ENCODE peak calls at places on chromosome 5, in eight cellular contexts. Y, R, J, V, S, Q, D and U are unnamed samples. For H3K4me1 and H3K36me3, the result is how much of the 10 kb centered on the place peaks cover.

GRCh38 chr5:115345344-115345743 is 48.9 kb upstream of the CCDC112 start:
- DNase-seq in Y (no peak), R (no peak), J (no peak), V (no peak), S (no peak), Q (no peak), D (no peak), U (no peak)

GRCh38 chr5:154501566-154501965 is 23.5 kb upstream of the HAND1 start:
- DNase-seq in Y (no peak), R (no peak), J (no peak), V (no peak), S (no peak), Q (no peak), D (no peak), U (no peak)

GRCh38 chr5:177446184-177447065 is at the start of gene PRR7:
- DNase-seq in Y (peak), R (peak), J (peak), V (peak), S (peak), Q (peak), D (no peak), U (peak)

GRCh38 chr5:93603711-93604118 is 20.7 kb downstream of the NR2F1 start:
- DNase-seq in Y (no peak), R (no peak), J (no peak), V (no peak), S (no peak), Q (no peak), D (no peak), U (no peak)

GRCh38 chr5:139577689-139578347 is 16.7 kb downstream of the UBE2D2 start:
- DNase-seq in Y (no peak), R (no peak), J (no peak), V (no peak), S (no peak), Q (no peak), D (no peak), U (no peak)

GRCh38 chr5:132473019-132473531 is 17.5 kb downstream of the IRF1 start:
- DNase-seq in Y (no peak), R (no peak), J (no peak), V (no peak), S (no peak), Q (peak), D (no peak), U (peak)

GRCh38 chr5:137825165-137825564 is 42.5 kb upstream of the MYOT start:
- DNase-seq in Y (peak), R (peak), J (no peak), V (no peak), S (no peak), Q (no peak), D (no peak), U (no peak)

GRCh38 chr5:100777680-100778281 is 125.3 kb downstream of the ST8SIA4 start:
- DNase-seq in Y (peak), R (peak), J (peak), V (no peak), S (peak), Q (no peak), D (no peak), U (no peak)

GRCh38 chr5:72282878-72283277 is 37.2 kb downstream of the MRPS27 start:
- DNase-seq in Y (peak), R (no peak), J (peak), V (no peak), S (no peak), Q (no peak), D (no peak), U (no peak)

GRCh38 chr5:137101544-137101943 is 397.6 kb downstream of the SPOCK1 start:
- DNase-seq in Y (peak), R (no peak), J (peak), V (no peak), S (no peak), Q (no peak), D (no peak), U (no peak)

GRCh38 chr5:108924457-108924961 is 176.8 kb downstream of the FER start:
- DNase-seq in Y (no peak), R (peak), J (no peak), V (no peak), S (no peak), Q (no peak), D (no peak), U (no peak)

GRCh38 chr5:163696270-163696887 is 191.0 kb downstream of the MAT2B start:
- DNase-seq in Y (peak), R (peak), J (peak), V (peak), S (peak), Q (peak), D (peak), U (peak)

GRCh38 chr5:157926953-157927352 is 68.0 kb upstream of the CLINT1 start:
- DNase-seq in Y (no peak), R (no peak), J (no peak), V (no peak), S (no peak), Q (no peak), D (peak), U (no peak)

GRCh38 chr5:140112685-140113179 is 1.2 kb upstream of the PURA start:
- DNase-seq in Y (peak), R (no peak), J (peak), V (no peak), S (no peak), Q (no peak), D (no peak), U (no peak)

GRCh38 chr5:51380603-51381207 is 2.5 kb upstream of the ISL1 start:
- DNase-seq in Y (peak), R (peak), J (peak), V (peak), S (no peak), Q (no peak), D (no peak), U (no peak)

GRCh38 chr5:72722792-72723402 is 93.6 kb upstream of the TNPO1 start:
- DNase-seq in Y (no peak), R (peak), J (no peak), V (no peak), S (peak), Q (no peak), D (no peak), U (no peak)

GRCh38 chr5:168286386-168286785 is 5.1 kb upstream of the WWC1 start:
- DNase-seq in Y (no peak), R (no peak), J (no peak), V (no peak), S (no peak), Q (no peak), D (no peak), U (no peak)

GRCh38 chr5:125140855-125141254 is 394.4 kb upstream of the ZNF608 start:
- DNase-seq in Y (peak), R (peak), J (peak), V (no peak), S (no peak), Q (no peak), D (no peak), U (no peak)

GRCh38 chr5:174844971-174845370 is 120.6 kb downstream of the MSX2 start:
- DNase-seq in Y (no peak), R (no peak), J (no peak), V (no peak), S (no peak), Q (no peak), D (no peak), U (no peak)

GRCh38 chr5:158200624-158201023 is 341.7 kb upstream of the CLINT1 start:
- DNase-seq in Y (no peak), R (peak), J (no peak), V (no peak), S (no peak), Q (no peak), D (no peak), U (no peak)

GRCh38 chr5:123875444-123876264 is 363.7 kb downstream of the CSNK1G3 start:
- DNase-seq in Y (no peak), R (no peak), J (no peak), V (peak), S (no peak), Q (no peak), D (no peak), U (no peak)

GRCh38 chr5:6090838-6091237 is 287.5 kb downstream of the MED10 start:
- DNase-seq in Y (no peak), R (peak), J (no peak), V (no peak), S (no peak), Q (no peak), D (no peak), U (no peak)

GRCh38 chr5:30956251-30956650 is 237.2 kb upstream of the CDH6 start:
- DNase-seq in Y (no peak), R (no peak), J (no peak), V (no peak), S (no peak), Q (no peak), D (no peak), U (no peak)

GRCh38 chr5:143992461-143992860 is 178.0 kb downstream of the YIPF5 start:
- DNase-seq in Y (no peak), R (no peak), J (no peak), V (no peak), S (no peak), Q (no peak), D (no peak), U (no peak)

GRCh38 chr5:147731708-147732551 is 50.6 kb downstream of the JAKMIP2 start:
- DNase-seq in Y (no peak), R (no peak), J (no peak), V (no peak), S (no peak), Q (no peak), D (no peak), U (no peak)

GRCh38 chr5:147613359-147613758 is 103.5 kb upstream of the DPYSL3 start:
- DNase-seq in Y (peak), R (peak), J (peak), V (no peak), S (peak), Q (no peak), D (no peak), U (no peak)

GRCh38 chr5:17412760-17413671 is 85.0 kb upstream of the TAF11L2 start:
- DNase-seq in Y (no peak), R (peak), J (no peak), V (no peak), S (no peak), Q (no peak), D (no peak), U (no peak)

GRCh38 chr5:140964356-140964755 is 1.9 kb upstream of the PCDHAC2 start:
- DNase-seq in Y (no peak), R (no peak), J (no peak), V (no peak), S (no peak), Q (no peak), D (no peak), U (no peak)

GRCh38 chr5:33936004-33936380 is 194 bp upstream of the RXFP3 start:
- DNase-seq in Y (peak), R (peak), J (peak), V (peak), S (peak), Q (no peak), D (no peak), U (peak)

GRCh38 chr5:33938507-33938796 is 2.3 kb downstream of the RXFP3 start:
- DNase-seq in Y (no peak), R (no peak), J (no peak), V (no peak), S (no peak), Q (no peak), D (no peak), U (no peak)

GRCh38 chr5:33937017-33937699 is 972 bp downstream of the RXFP3 start:
- DNase-seq in Y (no peak), R (no peak), J (no peak), V (no peak), S (no peak), Q (no peak), D (no peak), U (no peak)

GRCh38 chr5:33937700-33938506 is 1.7 kb downstream of the RXFP3 start:
- DNase-seq in Y (no peak), R (no peak), J (no peak), V (no peak), S (no peak), Q (no peak), D (no peak), U (no peak)

DNA sequence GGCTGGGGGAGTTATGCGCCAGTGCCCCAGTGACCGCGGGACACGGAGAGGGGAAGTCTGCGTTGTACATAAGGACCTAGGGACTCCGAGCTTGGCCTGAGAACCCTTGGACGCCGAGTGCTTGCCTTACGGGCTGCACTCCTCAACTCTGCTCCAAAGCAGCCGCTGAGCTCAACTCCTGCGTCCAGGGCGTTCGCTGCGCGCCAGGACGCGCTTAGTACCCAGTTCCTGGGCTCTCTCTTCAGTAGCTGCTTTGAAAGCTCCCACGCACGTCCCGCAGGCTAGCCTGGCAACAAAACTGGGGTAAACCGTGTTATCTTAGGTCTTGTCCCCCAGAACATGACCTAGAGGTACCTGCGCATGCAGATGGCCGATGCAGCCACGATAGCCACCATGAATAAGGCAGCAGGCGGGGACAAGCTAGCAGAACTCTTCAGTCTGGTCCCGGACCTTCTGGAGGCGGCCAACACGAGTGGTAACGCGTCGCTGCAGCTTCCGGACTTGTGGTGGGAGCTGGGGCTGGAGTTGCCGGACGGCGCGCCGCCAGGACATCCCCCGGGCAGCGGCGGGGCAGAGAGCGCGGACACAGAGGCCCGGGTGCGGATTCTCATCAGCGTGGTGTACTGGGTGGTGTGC is at the start of gene RXFP3:
- DNase-seq in Y (peak), R (no peak), J (peak), V (no peak), S (no peak), Q (no peak), D (no peak), U (no peak)
- H3K4me3 ChIP-seq in Y (peak), R (no peak), J (peak), V (peak), S (peak), Q (peak), D (peak), U (no peak)

GRCh38 chr5:8340739-8341344 is 471.9 kb downstream of the MTRR start:
- DNase-seq in Y (peak), R (peak), J (peak), V (no peak), S (peak), Q (no peak), D (no peak), U (no peak)

GRCh38 chr5:8341416-8341815 is 472.5 kb downstream of the MTRR start:
- DNase-seq in Y (peak), R (no peak), J (no peak), V (no peak), S (no peak), Q (no peak), D (no peak), U (no peak)

GRCh38 chr5:8340261-8340660 is 471.3 kb downstream of the MTRR start:
- DNase-seq in Y (no peak), R (peak), J (no peak), V (no peak), S (no peak), Q (no peak), D (no peak), U (no peak)
- H3K4me1 ChIP-seq in Y (under half), R (under half), J (under half), V (under half), S (under half), Q (under half), D (under half), U (under half)

DNA sequence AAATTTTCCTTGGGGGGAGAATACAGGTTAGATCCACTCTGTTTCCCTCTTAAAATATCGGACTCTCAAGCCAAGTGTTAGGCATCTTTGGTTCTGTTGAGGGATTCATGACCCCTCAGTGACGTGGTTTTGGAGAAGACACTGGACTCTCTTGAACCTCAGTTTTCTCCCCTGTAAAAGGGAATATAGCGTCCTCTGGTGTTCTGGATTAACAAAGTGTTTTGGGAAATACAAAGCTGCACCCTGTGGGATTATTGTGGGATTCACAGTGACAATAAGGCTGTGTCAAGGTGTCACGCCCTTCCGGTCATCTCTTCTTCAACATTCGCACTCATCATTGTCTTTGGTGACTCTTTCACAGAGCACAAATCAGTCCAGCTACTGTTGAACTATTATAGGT is 139.0 kb downstream of the IRX1 start:
- DNase-seq in Y (peak), R (no peak), J (no peak), V (no peak), S (no peak), Q (no peak), D (no peak), U (no peak)
- H3K36me3 ChIP-seq in Y (under half), R (under half), J (under half), V (under half), S (under half), Q (under half), D (under half), U (under half)

GRCh38 chr5:77960305-77960704 is 184.2 kb upstream of the TBCA start:
- DNase-seq in Y (no peak), R (no peak), J (no peak), V (no peak), S (no peak), Q (no peak), D (no peak), U (no peak)
- H3K4me3 ChIP-seq in Y (no peak), R (no peak), J (no peak), V (no peak), S (no peak), Q (no peak), D (no peak), U (no peak)

DNA sequence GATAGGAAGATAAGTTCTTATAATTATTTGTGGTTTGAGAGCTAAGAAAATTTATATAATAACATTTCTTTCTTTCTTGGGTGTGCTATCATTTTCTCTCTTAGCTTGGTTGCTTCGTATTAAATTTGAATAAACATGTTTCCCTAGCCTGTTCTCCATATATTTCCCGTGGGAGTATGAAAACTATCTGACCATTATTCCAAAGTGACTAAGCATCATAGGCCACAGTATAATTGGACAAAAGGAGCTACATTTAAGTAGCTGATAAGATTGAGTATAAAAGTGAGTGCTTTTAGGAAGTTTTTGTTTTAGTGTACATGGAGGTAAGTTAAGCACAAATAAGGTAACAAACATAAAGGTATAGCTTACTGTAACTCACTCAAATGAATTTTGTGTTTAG is 8.4 kb upstream of the OSMR start:
- DNase-seq in Y (peak), R (no peak), J (peak), V (no peak), S (no peak), Q (no peak), D (no peak), U (no peak)
- H3K4me1 ChIP-seq in Y (under half), R (under half), J (under half), V (under half), S (under half), Q (under half), D (under half), U (under half)

DNA sequence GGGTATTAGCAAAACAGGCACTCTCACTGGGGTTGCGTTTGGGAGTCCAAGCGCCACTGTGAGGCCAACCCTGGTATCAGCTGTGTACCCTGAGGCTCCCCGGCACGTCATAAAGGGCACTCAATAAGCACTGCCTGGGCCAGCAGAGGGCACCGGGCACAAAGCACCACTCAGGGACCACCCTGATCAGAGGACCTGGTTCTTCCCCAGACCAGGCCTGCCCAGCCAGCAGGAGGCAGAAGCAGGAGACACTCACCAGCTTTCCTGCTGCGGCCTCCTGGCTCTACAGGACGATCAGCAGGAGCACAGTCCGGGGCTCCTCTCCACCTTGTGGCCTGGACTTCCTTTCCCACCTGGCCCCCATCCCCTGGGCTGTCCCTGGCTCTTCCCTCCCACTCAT is 12.6 kb downstream of the MGAT1 start:
- DNase-seq in Y (no peak), R (peak), J (no peak), V (no peak), S (no peak), Q (no peak), D (no peak), U (no peak)
- H3K36me3 ChIP-seq in Y (under half), R (under half), J (under half), V (under half), S (under half), Q (under half), D (under half), U (under half)

GRCh38 chr5:150624334-150625163 is 15.9 kb upstream of the SYNPO start:
- DNase-seq in Y (peak), R (no peak), J (no peak), V (no peak), S (no peak), Q (no peak), D (no peak), U (peak)

GRCh38 chr5:150627731-150628545 is 12.5 kb upstream of the SYNPO start:
- DNase-seq in Y (peak), R (no peak), J (peak), V (no peak), S (peak), Q (no peak), D (no peak), U (no peak)

GRCh38 chr5:150625164-150625535 is 15.3 kb upstream of the SYNPO start:
- DNase-seq in Y (no peak), R (no peak), J (no peak), V (no peak), S (no peak), Q (no peak), D (no peak), U (no peak)

GRCh38 chr5:150626853-150627276 is 13.6 kb upstream of the SYNPO start:
- DNase-seq in Y (peak), R (no peak), J (no peak), V (no peak), S (peak), Q (no peak), D (no peak), U (no peak)

DNA sequence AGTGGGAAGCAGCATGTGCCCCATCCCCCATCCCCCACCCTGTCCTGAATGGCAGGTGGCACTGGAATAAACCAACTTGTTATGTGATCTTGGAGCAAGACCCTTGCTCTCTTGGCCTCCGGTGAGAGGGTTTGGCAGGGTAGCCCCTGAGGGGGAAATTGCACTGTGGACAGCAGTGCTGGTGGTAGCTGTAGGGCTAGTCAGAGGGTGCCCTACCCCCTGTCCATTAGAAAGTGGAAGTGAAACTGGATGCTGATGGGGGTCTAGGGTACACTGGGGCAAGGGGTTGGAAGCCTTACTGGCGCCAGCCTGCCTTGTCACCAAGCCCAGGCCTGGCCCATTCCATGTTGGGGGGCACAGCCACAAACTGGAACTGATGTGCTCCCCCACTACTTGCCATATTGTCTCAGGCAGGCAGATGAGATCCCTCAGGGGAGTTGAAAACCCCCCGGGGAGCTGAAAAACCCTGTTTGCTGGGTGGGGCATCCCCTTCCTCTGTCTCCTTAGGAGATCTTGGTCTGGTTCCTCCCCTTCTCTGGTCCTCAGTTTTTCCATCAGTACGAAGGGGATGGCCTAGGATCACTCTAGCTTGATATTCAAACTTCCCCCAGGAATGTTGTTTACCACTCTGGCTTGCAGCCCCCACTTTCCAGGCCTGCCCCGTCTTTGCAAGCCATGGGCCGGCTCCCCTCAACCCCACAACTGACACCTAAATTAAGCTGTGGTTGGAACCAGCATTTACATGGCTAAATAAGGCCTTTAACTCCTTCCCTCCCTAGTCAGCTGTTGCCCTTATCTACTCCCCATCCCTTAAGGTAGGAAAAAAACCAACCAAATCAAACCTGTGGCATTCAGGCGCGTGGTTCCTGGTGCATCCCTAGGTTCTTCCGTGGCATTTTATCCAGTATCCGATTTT is 14.4 kb upstream of the SYNPO start:
- DNase-seq in Y (no peak), R (no peak), J (no peak), V (no peak), S (no peak), Q (no peak), D (no peak), U (no peak)
- H3K4me3 ChIP-seq in Y (peak), R (no peak), J (peak), V (no peak), S (no peak), Q (peak), D (no peak), U (no peak)